ENCODE peak calls at places on chromosomes 5 and 9, in six cellular contexts. L is cerebellar cortex; G is NCI-H345; T is fibroblast of mammary gland; R is activated T-cell treated with anti-CD3 and anti-CD28 coated beads for 4 hours; X is stimulated activated CD4-positive, alpha-beta T cell treated with anti-CD3 and anti-CD28 coated beads, Interleukin-15, amount 100 ng/mL, for 24 hours. P is an unnamed sample.

GRCh38 chr9:99606955-99607354 is 214.7 kb upstream of the NR4A3 start:
- DNase-seq in X (no peak), R (no peak), G (peak), T (no peak), L (no peak), P (no peak)

GRCh38 chr9:96383165-96383939 is at the start of gene SLC35D2:
- DNase-seq in X (peak), R (no peak), T (peak), L (peak), G (peak), P (no peak)

GRCh38 chr9:125904155-125904841 is 157.1 kb downstream of the PBX3 start:
- DNase-seq in R (no peak), G (peak), X (no peak), L (no peak), T (no peak), P (no peak)

GRCh38 chr9:87212563-87213154 is 265.4 kb upstream of the GAS1 start:
- DNase-seq in L (no peak), R (no peak), T (peak), G (no peak), X (no peak), P (peak)

GRCh38 chr5:68431181-68431580 is 215.6 kb downstream of the PIK3R1 start:
- DNase-seq in X (no peak), G (no peak), L (no peak), T (no peak), R (no peak), P (no peak)

GRCh38 chr5:10124287-10124686 is 125.4 kb downstream of the ATPSCKMT start:
- DNase-seq in L (peak), G (no peak), T (no peak), X (no peak), R (no peak), P (no peak)

GRCh38 chr9:115141612-115142011 is 23.7 kb upstream of the TNC start:
- DNase-seq in R (no peak), L (no peak), G (no peak), X (no peak), T (no peak), P (no peak)

GRCh38 chr9:131943397-131943796 is 136.3 kb downstream of the MED27 start:
- DNase-seq in T (no peak), R (no peak), G (no peak), X (no peak), L (peak), P (no peak)

GRCh38 chr5:114473541-114473940 is 111.7 kb downstream of the KCNN2 start:
- DNase-seq in T (no peak), R (no peak), X (no peak), L (no peak), G (no peak), P (no peak)

GRCh38 chr5:38466444-38467189 is 89.8 kb downstream of the LIFR start:
- DNase-seq in L (peak), X (no peak), R (no peak), G (no peak), T (peak), P (no peak)

GRCh38 chr9:16688814-16689213 is 181.7 kb downstream of the BNC2 start:
- DNase-seq in T (no peak), X (no peak), G (no peak), R (no peak), L (no peak), P (no peak)

GRCh38 chr9:124047106-124047716 is 35.6 kb downstream of the LHX2 start:
- DNase-seq in T (no peak), L (no peak), X (no peak), G (no peak), R (no peak), P (no peak)

GRCh38 chr5:43401827-43402226 is 10.4 kb downstream of the CCL28 start:
- DNase-seq in T (peak), R (no peak), X (no peak), G (no peak), L (peak), P (peak)

GRCh38 chr9:131318211-131318610 is 28.7 kb downstream of the PLPP7 start:
- DNase-seq in G (no peak), T (peak), L (no peak), X (no peak), R (no peak), P (no peak)

GRCh38 chr9:3960661-3961144 is 339.2 kb downstream of the GLIS3 start:
- DNase-seq in X (no peak), R (no peak), T (peak), G (no peak), L (peak), P (no peak)

GRCh38 chr5:176812269-176813259 is 2.2 kb downstream of the UNC5A start:
- DNase-seq in L (peak), R (no peak), G (peak), X (peak), T (peak), P (no peak)

P was measured in HCT116.